ENCODE peak calls at places on chromosomes 5 and 9, in ten cellular contexts. J, P, A, H, U, S, X, E, V and Z are unnamed samples.

GRCh38 chr9:71944754-71945409 is 33.4 kb downstream of the C9orf85 start:
- DNase-seq in J (no peak), P (no peak), A (peak; percentile 16), H (no peak), U (no peak), S (no peak), X (no peak), E (no peak), V (peak; percentile 4), Z (peak; percentile 44)

GRCh38 chr5:84287964-84288363 is 96.7 kb downstream of the EDIL3 start:
- DNase-seq in J (no peak), P (peak; percentile 5), A (peak; percentile 85), H (no peak), U (no peak), S (no peak), X (peak; percentile 87), E (peak; percentile 41), V (peak; percentile 83), Z (no peak)

GRCh38 chr9:98605116-98605515 is 103.6 kb downstream of the GABBR2 start:
- DNase-seq in J (no peak), P (no peak), A (no peak), H (no peak), U (no peak), S (no peak), X (no peak), E (no peak), V (no peak), Z (no peak)

GRCh38 chr9:1531411-1531903 is 481.3 kb downstream of the DMRT2 start:
- DNase-seq in J (no peak), P (no peak), A (no peak), H (no peak), U (no peak), S (no peak), X (no peak), E (no peak), V (no peak), Z (no peak)

GRCh38 chr5:153777681-153778080 is 261.0 kb downstream of the FAM114A2 start:
- DNase-seq in J (peak; percentile 23), P (no peak), A (no peak), H (no peak), U (no peak), S (no peak), X (no peak), E (no peak), V (no peak), Z (no peak)

GRCh38 chr5:75668348-75668895 is 48.8 kb downstream of the POC5 start:
- DNase-seq in J (no peak), P (no peak), A (no peak), H (no peak), U (no peak), S (no peak), X (no peak), E (no peak), V (no peak), Z (no peak)

GRCh38 chr5:72121753-72122445 is 14.6 kb downstream of the MAP1B start:
- DNase-seq in J (no peak), P (no peak), A (no peak), H (no peak), U (no peak), S (no peak), X (no peak), E (no peak), V (no peak), Z (no peak)

GRCh38 chr9:135905380-135906282 is 1.7 kb downstream of the CAMSAP1 start:
- DNase-seq in J (no peak), P (no peak), A (peak; percentile 63), H (no peak), U (no peak), S (no peak), X (peak; percentile 69), E (peak; percentile 39), V (peak; percentile 61), Z (peak; percentile 83)

GRCh38 chr5:107365355-107366109 is 305.2 kb downstream of the EFNA5 start:
- DNase-seq in J (no peak), P (no peak), A (no peak), H (no peak), U (no peak), S (no peak), X (no peak), E (peak; percentile 63), V (peak; percentile 55), Z (no peak)

GRCh38 chr9:86768709-86769108 is 178.6 kb downstream of the GAS1 start:
- DNase-seq in J (no peak), P (no peak), A (no peak), H (no peak), U (no peak), S (no peak), X (no peak), E (no peak), V (no peak), Z (no peak)

GRCh38 chr5:144207875-144208444 is 37.3 kb downstream of the KCTD16 start:
- DNase-seq in J (no peak), P (no peak), A (no peak), H (peak; percentile 80), U (no peak), S (no peak), X (peak; percentile 69), E (no peak), V (no peak), Z (no peak)

GRCh38 chr5:139795074-139796001 is at the start of gene PSD2:
- DNase-seq in J (peak; percentile 90), P (no peak), A (no peak), H (no peak), U (no peak), S (no peak), X (peak; percentile 59), E (no peak), V (peak; percentile 15), Z (peak; percentile 92)

GRCh38 chr9:3873818-3874217 is 348.0 kb upstream of the RFX3 start:
- DNase-seq in J (no peak), P (no peak), A (peak; percentile 47), H (no peak), U (no peak), S (no peak), X (peak; percentile 48), E (no peak), V (peak; percentile 34), Z (no peak)

GRCh38 chr5:179292681-179293080 is 52.6 kb downstream of the ADAMTS2 start:
- DNase-seq in J (no peak), P (no peak), A (no peak), H (no peak), U (no peak), S (no peak), X (no peak), E (no peak), V (no peak), Z (peak; percentile 45)

GRCh38 chr5:9437741-9438240 is 108.1 kb downstream of the SEMA5A start:
- DNase-seq in J (no peak), P (no peak), A (peak; percentile 85), H (no peak), U (no peak), S (no peak), X (peak; percentile 28), E (no peak), V (peak; percentile 96), Z (peak; percentile 86)

GRCh38 chr5:7391215-7391614 is 4.7 kb upstream of the ADCY2 start:
- DNase-seq in J (no peak), P (no peak), A (no peak), H (no peak), U (no peak), S (no peak), X (no peak), E (no peak), V (no peak), Z (no peak)

GRCh38 chr9:109118802-109119438 is 827 bp downstream of the TMEM245 start:
- DNase-seq in J (peak; percentile 52), P (peak; percentile 16), A (no peak), H (no peak), U (no peak), S (no peak), X (peak; percentile 56), E (peak; percentile 26), V (peak; percentile 51), Z (peak; percentile 38)

GRCh38 chr9:19553441-19553840 is 144.6 kb downstream of the ACER2 start:
- DNase-seq in J (no peak), P (no peak), A (no peak), H (no peak), U (no peak), S (no peak), X (no peak), E (no peak), V (no peak), Z (no peak)

GRCh38 chr9:135463140-135463539 is 16.4 kb upstream of the PPP1R26 start:
- DNase-seq in J (no peak), P (no peak), A (peak; percentile 63), H (no peak), U (no peak), S (no peak), X (peak; percentile 48), E (no peak), V (peak; percentile 82), Z (peak; percentile 85)

GRCh38 chr5:161305601-161306000 is 240.9 kb downstream of the GABRB2 start:
- DNase-seq in J (no peak), P (no peak), A (no peak), H (peak; percentile 50), U (no peak), S (no peak), X (no peak), E (no peak), V (no peak), Z (no peak)